ENCODE peak calls at places on chromosomes 2 and 18, in six cellular contexts. L, M, R, P, J and A are unnamed samples.

GRCh38 chr2:64313311-64313710 is 140.7 kb upstream of the LGALSL start:
- DNase-seq in L (no peak), M (no peak), R (no peak), P (no peak), J (no peak), A (peak)

GRCh38 chr2:217077841-217078407 is 218.1 kb upstream of the TNP1 start:
- DNase-seq in L (no peak), M (peak), R (no peak), P (no peak), J (no peak), A (no peak)

GRCh38 chr18:35130236-35130635 is 89.0 kb downstream of the MAPRE2 start:
- DNase-seq in L (no peak), M (no peak), R (no peak), P (no peak), J (no peak), A (peak)

GRCh38 chr2:55590810-55591440 is 26.5 kb downstream of the PPP4R3B start:
- DNase-seq in L (no peak), M (peak), R (peak), P (peak), J (peak), A (no peak)

GRCh38 chr18:50286391-50287027 is 983 bp downstream of the CXXC1 start:
- DNase-seq in L (no peak), M (peak), R (peak), P (peak), J (peak), A (no peak)

GRCh38 chr2:44912660-44913059 is 28.8 kb upstream of the SIX3 start:
- DNase-seq in L (no peak), M (peak), R (no peak), P (no peak), J (no peak), A (no peak)

GRCh38 chr2:24304098-24304497 is 56.2 kb downstream of the ITSN2 start:
- DNase-seq in L (no peak), M (peak), R (no peak), P (peak), J (no peak), A (no peak)

GRCh38 chr2:212532585-212532984 is 6.0 kb downstream of the ERBB4 start:
- DNase-seq in L (no peak), M (no peak), R (no peak), P (no peak), J (no peak), A (no peak)

GRCh38 chr2:88596141-88596830 is 31.0 kb downstream of the EIF2AK3 start:
- DNase-seq in L (no peak), M (no peak), R (no peak), P (no peak), J (no peak), A (no peak)